ENCODE peak calls at places on chromosomes 3 and 15, in eight cellular contexts. K, X, R, T, V, D, W and F are unnamed samples.

GRCh38 chr15:64813075-64813474 is 12.4 kb downstream of the PIF1 start:
- DNase-seq in K (peak), X (peak), R (no peak), T (no peak), V (peak), D (no peak), W (no peak), F (no peak)

GRCh38 chr3:43391621-43392020 is 105.3 kb downstream of the SNRK start:
- DNase-seq in K (no peak), X (no peak), R (no peak), T (no peak), V (no peak), D (no peak), W (no peak), F (no peak)

GRCh38 chr15:59539799-59540198 is 71.8 kb upstream of the GCNT3 start:
- DNase-seq in K (no peak), X (no peak), R (no peak), T (no peak), V (peak), D (no peak), W (no peak), F (no peak)

GRCh38 chr15:75842722-75843617 is at the start of gene UBE2Q2:
- DNase-seq in K (peak), X (peak), R (no peak), T (peak), V (peak), D (peak), W (peak), F (no peak)

GRCh38 chr3:68088216-68088615 is 433.8 kb upstream of the SUCLG2 start:
- DNase-seq in K (no peak), X (no peak), R (no peak), T (no peak), V (no peak), D (no peak), W (no peak), F (no peak)

GRCh38 chr3:136381051-136381450 is 130.9 kb downstream of the PCCB start:
- DNase-seq in K (no peak), X (no peak), R (no peak), T (no peak), V (no peak), D (no peak), W (no peak), F (no peak)

GRCh38 chr15:38128389-38128788 is 124.2 kb upstream of the SPRED1 start:
- DNase-seq in K (no peak), X (no peak), R (no peak), T (no peak), V (peak), D (no peak), W (no peak), F (no peak)

GRCh38 chr3:144242797-144243196 is 271.2 kb downstream of the DIPK2A start:
- DNase-seq in K (no peak), X (no peak), R (no peak), T (no peak), V (no peak), D (no peak), W (no peak), F (no peak)

GRCh38 chr3:61530355-61530754 is 31.0 kb upstream of the PTPRG start:
- DNase-seq in K (peak), X (peak), R (peak), T (no peak), V (peak), D (no peak), W (no peak), F (no peak)

GRCh38 chr15:55846108-55846707 is 103.3 kb upstream of the PRTG start:
- DNase-seq in K (peak), X (peak), R (peak), T (no peak), V (peak), D (no peak), W (no peak), F (no peak)

GRCh38 chr15:93029613-93030429 is 59.2 kb downstream of the RGMA start:
- DNase-seq in K (no peak), X (no peak), R (no peak), T (peak), V (peak), D (no peak), W (peak), F (peak)

GRCh38 chr15:93030430-93031102 is 58.4 kb downstream of the RGMA start:
- DNase-seq in K (peak), X (peak), R (peak), T (peak), V (peak), D (no peak), W (peak), F (no peak)

GRCh38 chr15:93028632-93029612 is 60.1 kb downstream of the RGMA start:
- DNase-seq in K (no peak), X (no peak), R (no peak), T (peak), V (peak), D (peak), W (peak), F (peak)

GRCh38 chr15:93033434-93034045 is 55.5 kb downstream of the RGMA start:
- DNase-seq in K (no peak), X (no peak), R (no peak), T (no peak), V (no peak), D (peak), W (no peak), F (peak)

DNA sequence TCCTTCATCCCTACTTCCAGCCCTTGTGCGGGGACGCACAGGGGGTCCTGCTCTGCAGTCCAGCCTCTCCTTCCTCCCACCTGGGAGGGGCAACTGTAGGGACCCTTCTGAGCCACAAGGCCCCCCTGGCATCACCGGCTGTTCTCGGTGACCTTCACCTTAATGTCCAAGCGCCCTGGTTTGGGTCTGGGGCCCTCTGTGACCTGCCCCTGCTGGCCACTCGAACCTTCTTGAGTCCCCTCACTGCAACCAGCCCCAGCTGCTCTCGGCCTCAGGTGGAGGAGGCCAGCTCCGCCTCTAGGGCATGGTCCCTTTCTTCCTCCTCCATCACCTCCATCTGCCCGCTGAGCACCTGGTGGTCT is 57.9 kb downstream of the RGMA start:
- DNase-seq in K (no peak), X (no peak), R (no peak), T (peak), V (no peak), D (no peak), W (no peak), F (peak)
- H3K27ac ChIP-seq in K (no peak), X (no peak), R (no peak), T (no peak), V (no peak), D (no peak), W (peak), F (peak)

GRCh38 chr15:83066034-83066760 is 855 bp downstream of the BTBD1 start:
- DNase-seq in K (no peak), X (no peak), R (no peak), T (no peak), V (peak), D (no peak), W (peak), F (no peak)
- H3K27ac ChIP-seq in K (peak), X (no peak), R (peak), T (peak), V (peak), D (peak), W (peak), F (peak)

GRCh38 chr15:67100124-67100791 is 34.9 kb downstream of the SMAD3 start:
- DNase-seq in K (no peak), X (no peak), R (no peak), T (no peak), V (no peak), D (no peak), W (no peak), F (no peak)

GRCh38 chr15:67097893-67098740 is 32.7 kb downstream of the SMAD3 start:
- DNase-seq in K (no peak), X (no peak), R (no peak), T (peak), V (no peak), D (no peak), W (peak), F (no peak)

GRCh38 chr15:67096536-67097294 is 31.3 kb downstream of the SMAD3 start:
- DNase-seq in K (no peak), X (no peak), R (no peak), T (no peak), V (peak), D (no peak), W (no peak), F (no peak)

GRCh38 chr15:67097424-67097823 is 32.0 kb downstream of the SMAD3 start:
- DNase-seq in K (no peak), X (no peak), R (no peak), T (no peak), V (no peak), D (no peak), W (no peak), F (no peak)

DNA sequence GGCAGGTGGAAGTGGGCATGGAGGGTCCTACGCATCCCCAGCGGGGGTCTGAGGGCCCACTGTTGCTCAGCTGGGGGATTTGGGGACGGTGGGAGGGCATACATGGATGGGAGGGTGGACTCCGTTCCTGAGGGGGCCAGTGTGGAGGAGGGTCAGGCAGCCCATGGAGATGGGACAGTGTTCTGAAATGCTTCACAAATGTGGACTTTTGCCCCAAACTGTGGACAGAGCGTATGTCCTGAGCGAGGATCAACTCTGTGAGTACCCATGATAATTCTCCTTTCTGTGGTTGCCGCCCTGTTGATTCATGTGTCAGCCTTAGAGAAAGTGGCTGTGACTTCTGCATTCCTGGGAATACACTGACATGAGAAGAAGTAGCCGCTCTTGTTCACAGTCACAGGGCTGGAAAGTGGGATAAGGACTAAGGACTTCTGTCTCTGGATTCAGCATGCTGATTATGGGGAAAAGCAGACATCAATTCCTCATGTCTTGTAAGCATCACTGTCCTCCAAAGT is 33.4 kb downstream of the SMAD3 start:
- DNase-seq in K (no peak), X (no peak), R (no peak), T (no peak), V (no peak), D (no peak), W (no peak), F (no peak)
- H3K27ac ChIP-seq in K (peak), X (no peak), R (peak), T (peak), V (no peak), D (peak), W (peak), F (peak)

DNA sequence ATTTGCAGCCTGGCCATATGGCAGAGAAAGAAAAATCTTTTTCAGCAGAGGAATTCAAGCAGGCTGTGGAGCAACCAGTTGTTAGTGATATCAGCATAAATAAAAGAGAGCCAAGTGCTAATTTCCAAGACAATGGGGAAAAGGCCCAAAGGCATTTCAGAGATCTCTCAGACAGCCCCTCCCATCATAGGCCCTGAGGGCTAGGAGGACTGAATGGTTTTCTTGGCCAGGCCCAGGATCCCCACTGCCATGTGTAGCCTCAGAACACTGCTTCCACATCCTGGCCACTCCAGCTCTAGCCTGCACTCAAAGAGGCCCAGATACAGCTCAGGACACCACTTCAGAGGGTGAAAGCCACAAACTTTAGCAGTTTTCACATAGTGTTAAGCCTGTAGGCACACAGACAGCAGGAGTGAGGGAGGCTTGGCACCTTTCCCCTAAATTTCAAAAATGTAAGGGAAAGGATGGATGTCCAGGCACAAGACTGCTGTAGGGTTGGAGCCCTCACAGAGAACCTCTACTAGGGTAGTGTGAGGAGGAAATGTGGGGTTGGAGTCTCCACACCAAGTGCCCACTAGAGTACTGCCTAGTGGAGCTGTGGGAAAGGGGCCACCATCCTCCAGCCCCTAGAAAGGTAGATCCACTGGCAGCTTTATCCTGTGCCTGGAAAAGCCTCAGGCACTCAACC is 191.4 kb downstream of the TBL1XR1 start:
- DNase-seq in K (no peak), X (no peak), R (no peak), T (no peak), V (no peak), D (no peak), W (no peak), F (no peak)
- H3K27ac ChIP-seq in K (no peak), X (no peak), R (no peak), T (no peak), V (no peak), D (no peak), W (no peak), F (no peak)

GRCh38 chr3:139493826-139494385 is 17.6 kb upstream of the RBP2 start:
- DNase-seq in K (no peak), X (no peak), R (no peak), T (no peak), V (no peak), D (no peak), W (no peak), F (no peak)

GRCh38 chr3:139491027-139491700 is 14.8 kb upstream of the RBP2 start:
- DNase-seq in K (no peak), X (peak), R (no peak), T (no peak), V (peak), D (no peak), W (no peak), F (no peak)

GRCh38 chr3:139491966-139492365 is 15.7 kb upstream of the RBP2 start:
- DNase-seq in K (no peak), X (peak), R (no peak), T (no peak), V (no peak), D (no peak), W (no peak), F (no peak)
- H3K27ac ChIP-seq in K (no peak), X (no peak), R (no peak), T (no peak), V (no peak), D (no peak), W (no peak), F (no peak)

GRCh38 chr15:72202302-72202701 is 4.7 kb upstream of the GRAMD2A start:
- DNase-seq in K (no peak), X (no peak), R (no peak), T (no peak), V (no peak), D (no peak), W (no peak), F (no peak)

GRCh38 chr15:72201346-72202029 is 3.9 kb upstream of the GRAMD2A start:
- DNase-seq in K (no peak), X (no peak), R (no peak), T (no peak), V (no peak), D (no peak), W (no peak), F (no peak)

GRCh38 chr15:72203507-72203837 is 5.9 kb upstream of the GRAMD2A start:
- DNase-seq in K (no peak), X (no peak), R (no peak), T (peak), V (no peak), D (no peak), W (peak), F (peak)

GRCh38 chr15:72205273-72205672 is 7.7 kb upstream of the GRAMD2A start:
- DNase-seq in K (no peak), X (no peak), R (no peak), T (no peak), V (no peak), D (no peak), W (no peak), F (no peak)

DNA sequence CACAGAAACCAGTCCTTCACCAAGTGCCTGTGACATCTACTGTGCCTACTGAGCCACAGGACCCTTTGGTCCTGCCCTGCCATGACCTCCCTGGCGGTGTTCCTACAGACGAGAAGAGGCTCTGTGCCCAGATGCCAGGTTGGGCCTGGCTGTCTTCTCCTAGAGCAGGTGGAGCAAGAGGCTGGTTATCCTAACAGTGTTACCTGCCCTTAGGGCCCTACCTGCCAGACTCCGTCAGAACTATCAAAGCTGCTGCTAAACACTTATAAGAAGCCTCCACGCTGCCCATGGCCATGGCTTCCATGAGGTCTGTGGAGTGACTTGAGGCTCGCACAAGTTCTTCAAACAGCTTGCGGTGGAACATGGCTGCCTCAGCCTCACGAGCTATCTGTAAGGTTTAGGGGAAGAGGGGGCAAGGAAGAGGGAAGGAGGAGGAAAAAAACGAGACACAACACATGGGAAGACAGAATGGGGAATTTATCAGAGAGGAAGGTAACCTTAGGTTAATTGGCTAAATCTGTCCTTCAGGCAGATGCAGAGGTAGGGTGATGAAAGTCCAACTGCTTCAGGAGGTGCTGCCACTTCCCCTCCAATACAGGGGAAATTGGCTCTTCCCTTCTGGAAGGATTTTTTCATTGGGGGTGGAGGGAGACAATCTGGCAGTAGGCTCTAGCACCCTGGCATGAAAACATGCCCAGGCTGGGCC is 5.4 kb upstream of the GRAMD2A start:
- DNase-seq in K (no peak), X (no peak), R (no peak), T (no peak), V (no peak), D (no peak), W (no peak), F (no peak)
- H3K27ac ChIP-seq in K (peak), X (no peak), R (peak), T (peak), V (no peak), D (peak), W (peak), F (peak)